ENCODE peak calls at places on chromosomes 6 and 20, in seven cellular contexts. E is HCT116; V is fibroblast of the aortic adventitia; Z is cardiac fibroblast; P is activated CD8-positive, alpha-beta T cell treated with anti-CD3 and anti-CD28 coated beads for 36 hours; D is WTC11; J is nephron progenitor cell. W is an unnamed sample.

GRCh38 chr20:25000268-25000801 is 7.8 kb upstream of the APMAP start:
- DNase-seq in J (no peak), E (no peak), D (no peak), V (peak), Z (peak), P (no peak), W (no peak)

GRCh38 chr20:4887586-4887985 is 113.7 kb downstream of the SLC23A2 start:
- DNase-seq in E (no peak), V (no peak), Z (no peak), D (no peak), J (no peak), P (no peak), W (no peak)

GRCh38 chr6:111533087-111533784 is 50.2 kb upstream of the REV3L start:
- DNase-seq in V (no peak), Z (no peak), J (no peak), D (peak), P (peak), E (no peak), W (no peak)

GRCh38 chr6:44180406-44180805 is 21.8 kb downstream of the CAPN11 start:
- DNase-seq in Z (no peak), E (no peak), D (no peak), J (no peak), P (no peak), V (no peak), W (no peak)

GRCh38 chr6:140138311-140138994 is 764.0 kb upstream of the CITED2 start:
- DNase-seq in V (no peak), P (no peak), Z (peak), E (no peak), D (no peak), J (no peak), W (no peak)

GRCh38 chr6:134111062-134111677 is 58.7 kb upstream of the SLC2A12 start:
- DNase-seq in D (peak), P (peak), J (peak), V (peak), Z (peak), E (peak), W (peak)

GRCh38 chr20:10761786-10762185 is 88.0 kb upstream of the JAG1 start:
- DNase-seq in J (no peak), V (peak), P (no peak), E (no peak), D (no peak), Z (peak), W (no peak)

GRCh38 chr6:53220605-53221004 is 72.0 kb upstream of the GCM1 start:
- DNase-seq in E (no peak), P (no peak), D (no peak), Z (no peak), J (no peak), V (no peak), W (no peak)

GRCh38 chr6:159152014-159152413 is 17.2 kb upstream of the FNDC1 start:
- DNase-seq in E (no peak), D (no peak), Z (peak), V (no peak), J (no peak), P (no peak), W (no peak)

GRCh38 chr6:83514877-83515466 is 2.6 kb downstream of the PRSS35 start:
- DNase-seq in E (peak), J (peak), D (peak), P (peak), Z (peak), V (peak), W (peak)

GRCh38 chr6:45568626-45569025 is 190.9 kb upstream of the SUPT3H start:
- DNase-seq in Z (no peak), E (no peak), V (no peak), J (no peak), D (no peak), P (no peak), W (no peak)

GRCh38 chr20:3753098-3753497 is 14.5 kb downstream of the ADISSP start:
- DNase-seq in J (peak), V (peak), P (peak), E (peak), D (peak), Z (peak), W (peak)

GRCh38 chr20:3749689-3750639 is 17.5 kb downstream of the HSPA12B start:
- DNase-seq in D (peak), P (peak), Z (no peak), J (peak), E (no peak), V (no peak), W (peak)

GRCh38 chr20:3751664-3752385 is 15.7 kb downstream of the ADISSP start:
- DNase-seq in E (no peak), J (peak), V (no peak), P (peak), D (peak), Z (peak), W (peak)

GRCh38 chr20:3752386-3752759 is 15.2 kb downstream of the ADISSP start:
- DNase-seq in Z (no peak), V (no peak), E (no peak), D (no peak), J (no peak), P (no peak), W (no peak)

DNA sequence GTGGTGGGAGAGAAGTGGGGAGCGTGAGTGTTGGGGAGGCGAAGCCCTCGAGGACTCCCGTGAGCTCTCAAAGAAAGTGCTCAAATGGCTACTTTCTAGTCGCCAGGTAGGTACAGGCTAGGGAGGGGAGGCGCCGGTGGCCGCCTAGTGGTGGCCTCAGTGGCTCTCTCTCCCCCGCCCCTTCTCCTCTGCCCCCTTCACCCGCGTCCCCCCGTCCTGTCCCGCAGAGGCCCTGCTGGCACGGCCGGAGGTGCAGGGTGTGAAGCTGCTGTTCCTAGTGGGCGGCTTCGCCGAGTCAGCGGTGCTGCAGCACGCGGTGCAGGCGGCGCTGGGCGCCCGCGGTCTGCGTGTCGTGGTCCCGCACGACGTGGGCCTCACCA is 16.3 kb downstream of the ADISSP start:
- DNase-seq in V (no peak), E (no peak), D (no peak), Z (no peak), J (no peak), P (no peak), W (no peak)
- TF ChIP-seq CTCF in V (no peak), E (no peak), D (no peak), Z (no peak), J (no peak), P (no peak), W (no peak)

GRCh38 chr20:18712877-18713276 is 100.7 kb upstream of the SCP2D1 start:
- DNase-seq in J (peak), P (no peak), D (peak), Z (no peak), V (no peak), E (no peak), W (no peak)
- TF ChIP-seq CTCF in J (no peak), P (no peak), D (no peak), Z (no peak), V (no peak), E (no peak), W (no peak)

GRCh38 chr6:24520929-24521546 is 26.3 kb downstream of the ALDH5A1 start:
- DNase-seq in J (peak), D (peak), P (peak), V (peak), Z (peak), E (peak), W (peak)
- TF ChIP-seq CTCF in J (peak), D (no peak), P (peak), V (peak), Z (peak), E (peak), W (peak)

DNA sequence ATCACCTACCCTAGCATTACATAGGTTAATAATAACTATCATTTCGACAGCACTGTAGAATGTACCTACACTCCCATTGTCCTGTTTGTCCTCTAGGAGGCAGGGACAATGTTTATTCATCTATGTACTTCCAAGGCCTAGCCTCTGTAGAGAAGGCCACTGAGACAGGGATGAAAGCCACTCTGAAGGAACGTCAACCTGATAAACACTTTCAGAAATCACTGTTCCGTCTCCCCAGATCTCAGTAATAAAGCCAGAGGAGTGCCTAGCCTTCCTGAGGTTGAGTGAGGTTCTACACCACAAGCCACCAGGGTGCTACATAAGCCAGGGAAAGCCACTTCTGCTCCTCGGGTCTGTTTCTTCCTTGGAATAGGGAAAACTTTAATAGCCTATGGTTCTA is 44.8 kb downstream of the POPDC3 start:
- DNase-seq in Z (peak), D (no peak), J (no peak), E (no peak), P (no peak), V (peak), W (no peak)
- TF ChIP-seq CTCF in Z (peak), D (no peak), J (no peak), E (peak), P (no peak), V (peak), W (no peak)

W was measured in GM12865.